ENCODE peak calls at places on chromosome 16, in five cellular contexts. One of them, this sample, is unnamed.
A peak's percentile ranks its signal among the peaks of the same experiment; 100 is the strongest.

GRCh38 chr16:10662212-10662611 is 32.5 kb downstream of the TEKT5 start:
- DNase-seq in PC-3: no peak
- DNase-seq in neural progenitor cell: no peak
- DNase-seq in fibroblast of lung: no peak
- DNase-seq in HCT116: no peak
- DNase-seq in this sample: no peak

GRCh38 chr16:203246-203645 is 23.0 kb downstream of the HBQ1 start:
- DNase-seq in neural progenitor cell: no peak
- DNase-seq in fibroblast of lung: no peak
- DNase-seq in HCT116: no peak
- DNase-seq in PC-3: no peak
- DNase-seq in this sample: no peak

GRCh38 chr16:24764916-24765315 is 35.5 kb downstream of the TNRC6A start:
- DNase-seq in PC-3: no peak
- DNase-seq in fibroblast of lung: no peak
- DNase-seq in neural progenitor cell: no peak
- DNase-seq in HCT116: no peak
- DNase-seq in this sample: no peak

GRCh38 chr16:86048221-86048620 is 149.3 kb downstream of the IRF8 start:
- DNase-seq in fibroblast of lung: no peak
- DNase-seq in HCT116: no peak
- DNase-seq in neural progenitor cell: no peak
- DNase-seq in PC-3: no peak
- DNase-seq in this sample: no peak

GRCh38 chr16:53626816-53627215 is 76.8 kb downstream of the RPGRIP1L start:
- DNase-seq in HCT116: no peak
- DNase-seq in neural progenitor cell: no peak
- DNase-seq in PC-3: no peak
- DNase-seq in fibroblast of lung: no peak
- DNase-seq in this sample: no peak

GRCh38 chr16:53673189-53673588 is 30.5 kb downstream of the RPGRIP1L start:
- DNase-seq in HCT116: no peak
- DNase-seq in neural progenitor cell: no peak
- DNase-seq in PC-3: no peak
- DNase-seq in fibroblast of lung: no peak
- DNase-seq in this sample: no peak

GRCh38 chr16:57109500-57110105 is 17.2 kb downstream of the CPNE2 start:
- DNase-seq in neural progenitor cell: no peak
- DNase-seq in HCT116: no peak
- DNase-seq in PC-3: no peak
- DNase-seq in fibroblast of lung: no peak
- DNase-seq in this sample: no peak

GRCh38 chr16:88421301-88421700 is 31.8 kb upstream of the ZFPM1 start:
- DNase-seq in neural progenitor cell: no peak
- DNase-seq in HCT116: no peak
- DNase-seq in PC-3: no peak
- DNase-seq in fibroblast of lung: no peak
- DNase-seq in this sample: no peak

GRCh38 chr16:27690604-27691003 is 140.7 kb downstream of the KATNIP start:
- DNase-seq in neural progenitor cell: peak; percentile 47
- DNase-seq in HCT116: peak; percentile 21
- DNase-seq in fibroblast of lung: peak; percentile 11
- DNase-seq in PC-3: no peak
- DNase-seq in this sample: peak; percentile 75

GRCh38 chr16:17412221-17412620 is 58.5 kb downstream of the XYLT1 start:
- DNase-seq in neural progenitor cell: peak; percentile 52
- DNase-seq in fibroblast of lung: peak; percentile 24
- DNase-seq in PC-3: no peak
- DNase-seq in HCT116: no peak
- DNase-seq in this sample: no peak

GRCh38 chr16:20147091-20147490 is 73.4 kb upstream of the GPR139 start:
- DNase-seq in fibroblast of lung: no peak
- DNase-seq in PC-3: no peak
- DNase-seq in neural progenitor cell: no peak
- DNase-seq in HCT116: no peak
- DNase-seq in this sample: no peak

GRCh38 chr16:49529646-49530045 is 156.0 kb downstream of the C16orf78 start:
- DNase-seq in HCT116: no peak
- DNase-seq in neural progenitor cell: no peak
- DNase-seq in PC-3: no peak
- DNase-seq in fibroblast of lung: no peak
- DNase-seq in this sample: no peak

GRCh38 chr16:2467301-2468141 is 3.6 kb upstream of the NTN3 start:
- DNase-seq in HCT116: peak; percentile 41
- DNase-seq in fibroblast of lung: peak; percentile 64
- DNase-seq in PC-3: peak; percentile 59
- DNase-seq in neural progenitor cell: peak; percentile 84
- DNase-seq in this sample: peak; percentile 84

GRCh38 chr16:14307623-14308356 is 236.7 kb downstream of the MRTFB start:
- DNase-seq in fibroblast of lung: no peak
- DNase-seq in PC-3: no peak
- DNase-seq in neural progenitor cell: no peak
- DNase-seq in HCT116: no peak
- DNase-seq in this sample: peak; percentile 76

GRCh38 chr16:31471875-31472558 is at the start of gene TGFB1I1:
- DNase-seq in fibroblast of lung: peak; percentile 87
- DNase-seq in neural progenitor cell: peak; percentile 29
- DNase-seq in HCT116: no peak
- DNase-seq in PC-3: peak; percentile 8
- DNase-seq in this sample: no peak

GRCh38 chr16:85625053-85625452 is 11.9 kb downstream of the GSE1 start:
- DNase-seq in fibroblast of lung: no peak
- DNase-seq in PC-3: no peak
- DNase-seq in HCT116: no peak
- DNase-seq in neural progenitor cell: no peak
- DNase-seq in this sample: no peak

GRCh38 chr16:89923640-89924297 is 627 bp downstream of the TUBB3 start:
- DNase-seq in neural progenitor cell: peak; percentile 75
- DNase-seq in PC-3: no peak
- DNase-seq in HCT116: no peak
- DNase-seq in fibroblast of lung: no peak
- DNase-seq in this sample: peak; percentile 73

GRCh38 chr16:22635345-22635744 is 124.7 kb downstream of the NPIPB5 start:
- DNase-seq in HCT116: no peak
- DNase-seq in neural progenitor cell: no peak
- DNase-seq in PC-3: no peak
- DNase-seq in fibroblast of lung: no peak
- DNase-seq in this sample: no peak

GRCh38 chr16:8108991-8109509 is 481.3 kb downstream of the TMEM114 start:
- DNase-seq in fibroblast of lung: no peak
- DNase-seq in PC-3: no peak
- DNase-seq in HCT116: no peak
- DNase-seq in neural progenitor cell: no peak
- DNase-seq in this sample: no peak

GRCh38 chr16:55437627-55438026 is 41.4 kb upstream of the MMP2 start:
- DNase-seq in fibroblast of lung: peak; percentile 35
- DNase-seq in PC-3: no peak
- DNase-seq in HCT116: no peak
- DNase-seq in neural progenitor cell: no peak
- DNase-seq in this sample: no peak

GRCh38 chr16:80536246-80536645 is 4.5 kb upstream of the DYNLRB2 start:
- DNase-seq in fibroblast of lung: no peak
- DNase-seq in PC-3: peak; percentile 29
- DNase-seq in HCT116: no peak
- DNase-seq in neural progenitor cell: no peak
- DNase-seq in this sample: no peak

GRCh38 chr16:87278191-87279093 is 38.8 kb downstream of the C16orf95 start:
- DNase-seq in neural progenitor cell: peak; percentile 89
- DNase-seq in PC-3: peak; percentile 69
- DNase-seq in HCT116: peak; percentile 52
- DNase-seq in fibroblast of lung: peak; percentile 83
- DNase-seq in this sample: peak; percentile 74

GRCh38 chr16:85878407-85878806 is 20.6 kb upstream of the IRF8 start:
- DNase-seq in neural progenitor cell: no peak
- DNase-seq in HCT116: no peak
- DNase-seq in fibroblast of lung: no peak
- DNase-seq in PC-3: no peak
- DNase-seq in this sample: no peak

GRCh38 chr16:2799852-2800226 is 1.6 kb downstream of the PRSS41 start:
- DNase-seq in neural progenitor cell: no peak
- DNase-seq in PC-3: peak; percentile 75
- DNase-seq in fibroblast of lung: no peak
- DNase-seq in HCT116: no peak
- DNase-seq in this sample: no peak

GRCh38 chr16:2150418-2151187 is 2.2 kb downstream of the RAB26 start:
- DNase-seq in HCT116: no peak
- DNase-seq in PC-3: peak; percentile 43
- DNase-seq in neural progenitor cell: peak; percentile 44
- DNase-seq in fibroblast of lung: peak; percentile 56
- DNase-seq in this sample: peak; percentile 83

GRCh38 chr16:19872179-19872863 is 12.3 kb downstream of the GPRC5B start:
- DNase-seq in neural progenitor cell: no peak
- DNase-seq in fibroblast of lung: no peak
- DNase-seq in PC-3: no peak
- DNase-seq in HCT116: no peak
- DNase-seq in this sample: no peak

GRCh38 chr16:85228970-85229430 is 116.7 kb upstream of the CIBAR2 start:
- DNase-seq in PC-3: no peak
- DNase-seq in fibroblast of lung: no peak
- DNase-seq in neural progenitor cell: no peak
- DNase-seq in HCT116: no peak
- DNase-seq in this sample: no peak

GRCh38 chr16:28189237-28189636 is 22.5 kb downstream of the XPO6 start:
- DNase-seq in PC-3: peak; percentile 40
- DNase-seq in fibroblast of lung: peak; percentile 43
- DNase-seq in neural progenitor cell: no peak
- DNase-seq in HCT116: no peak
- DNase-seq in this sample: no peak

GRCh38 chr16:69566437-69567030 is 768 bp downstream of the NFAT5 start:
- DNase-seq in HCT116: no peak
- DNase-seq in fibroblast of lung: peak; percentile 71
- DNase-seq in neural progenitor cell: peak; percentile 75
- DNase-seq in PC-3: peak; percentile 40
- DNase-seq in this sample: peak; percentile 70

GRCh38 chr16:69083306-69083941 is 22.0 kb upstream of the HAS3 start:
- DNase-seq in fibroblast of lung: no peak
- DNase-seq in HCT116: no peak
- DNase-seq in PC-3: no peak
- DNase-seq in neural progenitor cell: no peak
- DNase-seq in this sample: peak; percentile 43

GRCh38 chr16:8717469-8717868 is 43.1 kb downstream of the ABAT start:
- DNase-seq in HCT116: no peak
- DNase-seq in neural progenitor cell: no peak
- DNase-seq in fibroblast of lung: no peak
- DNase-seq in PC-3: no peak
- DNase-seq in this sample: no peak

GRCh38 chr16:73068546-73069401 is 20.8 kb upstream of the ZFHX3 start:
- DNase-seq in HCT116: no peak
- DNase-seq in fibroblast of lung: peak; percentile 96
- DNase-seq in PC-3: peak; percentile 72
- DNase-seq in neural progenitor cell: peak; percentile 9
- DNase-seq in this sample: no peak

GRCh38 chr16:11793840-11794239 is 3.2 kb downstream of the ZC3H7A start:
- DNase-seq in PC-3: no peak
- DNase-seq in HCT116: no peak
- DNase-seq in neural progenitor cell: no peak
- DNase-seq in fibroblast of lung: no peak
- DNase-seq in this sample: no peak
- H3K9ac ChIP-seq in PC-3: no peak overlapping the region
- H3K9ac ChIP-seq in HCT116: no peak overlapping the region
- H3K9ac ChIP-seq in neural progenitor cell: no peak overlapping the region
- H3K9ac ChIP-seq in fibroblast of lung: no peak overlapping the region
- H3K9ac ChIP-seq in this sample: no peak overlapping the region

DNA sequence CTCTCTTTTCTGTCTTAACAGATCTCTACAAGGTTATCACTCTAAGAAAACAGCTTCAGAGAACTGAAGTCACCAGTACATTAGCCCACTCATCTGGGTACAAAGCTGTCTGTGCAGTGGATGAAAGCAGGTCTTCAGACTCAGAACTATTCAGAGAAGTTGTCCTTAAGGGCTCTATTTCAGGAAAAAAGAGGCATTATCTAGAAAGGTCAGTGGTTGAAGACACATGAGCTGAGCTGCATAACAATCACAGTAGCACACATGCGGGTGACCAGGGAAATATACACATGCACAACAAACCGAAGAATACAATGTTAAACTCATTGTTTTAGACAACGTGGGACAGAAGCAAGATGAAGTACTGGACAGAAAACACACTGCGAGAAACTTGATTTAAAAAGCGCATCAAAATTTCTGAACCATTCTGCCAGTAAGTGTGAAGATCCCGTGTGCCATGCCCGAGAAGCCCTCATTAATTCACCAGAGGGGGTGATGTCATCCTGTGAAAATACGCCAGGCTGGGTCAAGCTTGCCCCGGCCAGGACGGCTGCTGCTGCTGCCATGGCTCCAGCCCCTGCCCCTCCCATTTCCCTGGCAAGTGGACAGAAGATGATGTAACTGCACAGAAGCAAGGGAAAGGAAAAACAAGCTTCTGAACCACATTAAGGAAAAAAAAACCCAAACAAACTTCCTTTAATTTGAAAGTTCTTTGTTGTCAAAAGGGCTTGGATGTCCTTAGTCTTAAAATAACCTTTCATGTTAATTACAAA is 10.1 kb downstream of the DYNC1LI2 start:
- DNase-seq in PC-3: peak; percentile 74
- DNase-seq in neural progenitor cell: no peak
- DNase-seq in HCT116: peak; percentile 48
- DNase-seq in fibroblast of lung: peak; percentile 94
- DNase-seq in this sample: no peak
- H3K4me3 ChIP-seq in PC-3: no peak overlapping the region
- H3K4me3 ChIP-seq in neural progenitor cell: no peak overlapping the region
- H3K4me3 ChIP-seq in HCT116: no peak overlapping the region
- H3K4me3 ChIP-seq in fibroblast of lung: no peak overlapping the region
- H3K4me3 ChIP-seq in this sample: no peak overlapping the region

GRCh38 chr16:58249388-58249779 is 45.4 kb downstream of the PRSS54 start:
- DNase-seq in neural progenitor cell: no peak
- DNase-seq in HCT116: no peak
- DNase-seq in fibroblast of lung: no peak
- DNase-seq in PC-3: no peak
- DNase-seq in this sample: no peak

GRCh38 chr16:58243528-58244004 is 45.7 kb upstream of the CSNK2A2 start:
- DNase-seq in HCT116: no peak
- DNase-seq in fibroblast of lung: no peak
- DNase-seq in neural progenitor cell: no peak
- DNase-seq in PC-3: peak; percentile 58
- DNase-seq in this sample: peak; percentile 90
- H2AFZ ChIP-seq in HCT116: peak overlapping the region; percentile 39
- H2AFZ ChIP-seq in fibroblast of lung: no peak overlapping the region
- H2AFZ ChIP-seq in neural progenitor cell: peak overlapping the region; percentile 36
- H2AFZ ChIP-seq in PC-3: no peak overlapping the region
- H2AFZ ChIP-seq in this sample: peak overlapping the region; percentile 97

DNA sequence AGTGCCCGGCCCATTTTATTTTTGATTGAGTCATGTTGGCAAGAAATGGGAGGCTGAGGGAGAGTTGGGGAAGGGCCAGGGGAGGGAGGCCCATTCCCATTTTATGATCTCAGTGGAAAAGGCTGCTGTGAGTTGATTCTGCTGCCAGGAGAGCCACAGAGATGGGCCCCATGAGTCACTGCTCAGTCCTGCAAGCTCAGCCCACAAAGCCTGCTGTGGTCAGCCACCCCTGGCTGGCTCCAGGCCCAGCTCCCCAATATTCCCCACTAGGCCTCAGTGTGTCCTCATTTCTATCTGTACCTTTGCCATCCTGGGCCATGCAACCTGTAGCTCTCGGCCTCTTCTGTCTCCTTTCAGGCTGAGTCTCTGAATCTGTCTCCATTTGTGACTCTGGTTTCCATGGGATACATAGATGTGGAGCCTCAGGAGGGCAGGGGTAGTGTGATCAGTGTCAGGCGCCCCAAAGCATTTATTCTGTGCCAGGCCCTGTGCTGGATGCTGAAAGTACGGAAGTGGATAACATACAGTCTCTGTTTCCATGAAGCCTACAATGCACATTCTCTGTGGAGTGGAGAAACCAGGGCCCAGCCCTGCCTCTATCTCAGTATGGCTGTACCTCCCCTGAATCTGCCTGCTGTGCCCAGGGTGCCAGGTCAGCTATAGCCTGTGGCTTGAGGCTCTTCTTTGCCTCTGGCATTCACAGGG is 1.9 kb upstream of the PLEKHG4 start:
- DNase-seq in fibroblast of lung: peak; percentile 99
- DNase-seq in PC-3: peak; percentile 91
- DNase-seq in HCT116: peak; percentile 84
- DNase-seq in neural progenitor cell: no peak
- DNase-seq in this sample: no peak
- H3K9ac ChIP-seq in fibroblast of lung: peak overlapping the region; percentile 70
- H3K9ac ChIP-seq in PC-3: peak overlapping the region; percentile 86
- H3K9ac ChIP-seq in HCT116: peak overlapping the region; percentile 88
- H3K9ac ChIP-seq in neural progenitor cell: no peak overlapping the region
- H3K9ac ChIP-seq in this sample: no peak overlapping the region

This sample was measured in Karpas-422.